ENCODE peak calls at places on chromosomes 5 and 9, in seven cellular contexts. Z is pancreas, U is AG09309, F is epithelial cell of esophagus, P is cardiac muscle cell, C is fibroblast of lung, D is GM12878. E is an unnamed sample.

GRCh38 chr9:69495331-69495730 is 170.3 kb downstream of the ENTREP1 start:
- DNase-seq in U (no peak), P (peak; percentile 27), F (no peak), Z (no peak), D (no peak), C (no peak), E (no peak)

GRCh38 chr5:16431482-16431881 is 34.1 kb downstream of the ZNF622 start:
- DNase-seq in F (no peak), C (no peak), P (no peak), U (no peak), Z (no peak), D (no peak), E (no peak)

GRCh38 chr9:71729816-71730526 is 38.3 kb downstream of the CEMIP2 start:
- DNase-seq in U (no peak), C (no peak), Z (no peak), D (no peak), F (peak; percentile 57), P (no peak), E (no peak)

GRCh38 chr9:4555251-4555650 is 65.0 kb downstream of the SLC1A1 start:
- DNase-seq in D (no peak), Z (no peak), C (no peak), P (no peak), F (peak; percentile 17), U (no peak), E (no peak)

GRCh38 chr9:14511452-14511851 is 181.8 kb downstream of the ZDHHC21 start:
- DNase-seq in D (no peak), F (peak; percentile 36), U (no peak), C (peak; percentile 4), Z (no peak), P (no peak), E (no peak)

GRCh38 chr9:129422843-129423700 is 197.8 kb downstream of the C9orf50 start:
- DNase-seq in D (no peak), Z (no peak), F (peak; percentile 19), C (peak; percentile 21), P (no peak), U (no peak), E (no peak)

GRCh38 chr9:119375892-119376291 is 6.7 kb upstream of the BRINP1 start:
- DNase-seq in F (peak; percentile 33), D (no peak), U (no peak), P (peak; percentile 72), C (no peak), Z (no peak), E (peak; percentile 27)

GRCh38 chr5:143135832-143136551 is 267.5 kb downstream of the NR3C1 start:
- DNase-seq in P (peak; percentile 67), U (no peak), Z (no peak), F (no peak), D (no peak), C (no peak), E (no peak)

GRCh38 chr5:157280927-157281326 is 15.0 kb downstream of the CYFIP2 start:
- DNase-seq in F (peak; percentile 81), U (peak; percentile 57), D (no peak), C (peak; percentile 45), Z (no peak), P (no peak), E (no peak)

GRCh38 chr5:147445951-147446350 is 63.9 kb downstream of the DPYSL3 start:
- DNase-seq in C (no peak), F (no peak), D (no peak), U (no peak), P (no peak), Z (no peak), E (no peak)

GRCh38 chr9:123478967-123479602 is 123.1 kb downstream of the CRB2 start:
- DNase-seq in P (peak; percentile 77), C (no peak), U (no peak), D (no peak), Z (no peak), F (no peak), E (no peak)

GRCh38 chr5:131254741-131255140 is 9.1 kb upstream of the CDC42SE2 start:
- DNase-seq in U (no peak), Z (no peak), D (no peak), F (no peak), P (no peak), C (no peak), E (no peak)

GRCh38 chr5:53552561-53552960 is 7.9 kb upstream of the NDUFS4 start:
- DNase-seq in C (no peak), U (no peak), F (no peak), P (no peak), D (no peak), Z (no peak), E (no peak)

GRCh38 chr5:139215176-139215975 is 17.2 kb upstream of the SIL1 start:
- DNase-seq in D (no peak), U (no peak), P (no peak), Z (no peak), F (no peak), C (no peak), E (no peak)

GRCh38 chr5:16617272-16617973 is 626 bp upstream of the RETREG1 start:
- DNase-seq in C (no peak), F (no peak), Z (no peak), D (no peak), U (no peak), P (no peak), E (no peak)

GRCh38 chr9:4277531-4277991 is 22.3 kb downstream of the GLIS3 start:
- DNase-seq in C (no peak), P (no peak), F (peak; percentile 46), U (no peak), D (no peak), Z (no peak), E (no peak)

GRCh38 chr9:118940477-118940876 is 428.8 kb downstream of the BRINP1 start:
- DNase-seq in C (no peak), F (no peak), U (no peak), P (no peak), Z (no peak), D (no peak), E (no peak)

GRCh38 chr5:116576043-116576713 is 1.6 kb upstream of the SEMA6A start:
- DNase-seq in P (peak; percentile 87), C (peak; percentile 68), D (no peak), U (peak; percentile 2), Z (peak; percentile 63), F (peak; percentile 77), E (peak; percentile 90)

GRCh38 chr5:20291766-20292165 is 303.8 kb upstream of the CDH18 start:
- DNase-seq in D (no peak), U (no peak), Z (no peak), P (no peak), F (no peak), C (no peak), E (no peak)

GRCh38 chr9:21558079-21558478 is 76.0 kb upstream of the IFNE start:
- DNase-seq in Z (no peak), P (no peak), D (no peak), C (peak; percentile 50), U (no peak), F (no peak), E (no peak)

GRCh38 chr9:21558627-21559401 is 76.7 kb upstream of the IFNE start:
- DNase-seq in Z (no peak), F (peak; percentile 39), U (no peak), P (no peak), D (no peak), C (peak; percentile 69), E (no peak)

GRCh38 chr9:21560281-21560745 is 78.2 kb upstream of the IFNE start:
- DNase-seq in U (no peak), P (no peak), C (peak; percentile 28), D (no peak), Z (no peak), F (no peak), E (no peak)

GRCh38 chr9:21561502-21561901 is 79.4 kb upstream of the IFNE start:
- DNase-seq in Z (no peak), U (no peak), F (no peak), D (no peak), P (no peak), C (no peak), E (no peak)

GRCh38 chr9:21559402-21560280 is 77.5 kb upstream of the IFNE start:
- DNase-seq in C (peak; percentile 66), F (peak; percentile 84), D (no peak), P (peak; percentile 64), U (no peak), Z (peak; percentile 31), E (peak; percentile 16)
- H3K4me3 ChIP-seq in C (peak overlapping the region; percentile 97), F (peak overlapping the region; percentile 89), D (peak overlapping the region; percentile 41), P (peak overlapping the region; percentile 73), U (peak overlapping the region; percentile 89), Z (peak overlapping the region; percentile 37), E (peak overlapping the region; percentile 18)

GRCh38 chr5:2110934-2111462 is 228.3 kb upstream of the IRX4 start:
- DNase-seq in C (no peak), D (no peak), P (no peak), F (no peak), Z (no peak), U (no peak), E (no peak)

GRCh38 chr5:2112128-2112808 is 229.5 kb upstream of the IRX4 start:
- DNase-seq in U (no peak), P (no peak), F (no peak), D (no peak), Z (no peak), C (no peak), E (no peak)

GRCh38 chr5:2109566-2109965 is 226.8 kb upstream of the IRX4 start:
- DNase-seq in P (no peak), U (no peak), D (no peak), F (no peak), Z (no peak), C (peak; percentile 43), E (no peak)

GRCh38 chr5:2111569-2112105 is 228.9 kb upstream of the IRX4 start:
- DNase-seq in D (no peak), C (no peak), Z (no peak), U (no peak), P (no peak), F (no peak), E (no peak)

DNA sequence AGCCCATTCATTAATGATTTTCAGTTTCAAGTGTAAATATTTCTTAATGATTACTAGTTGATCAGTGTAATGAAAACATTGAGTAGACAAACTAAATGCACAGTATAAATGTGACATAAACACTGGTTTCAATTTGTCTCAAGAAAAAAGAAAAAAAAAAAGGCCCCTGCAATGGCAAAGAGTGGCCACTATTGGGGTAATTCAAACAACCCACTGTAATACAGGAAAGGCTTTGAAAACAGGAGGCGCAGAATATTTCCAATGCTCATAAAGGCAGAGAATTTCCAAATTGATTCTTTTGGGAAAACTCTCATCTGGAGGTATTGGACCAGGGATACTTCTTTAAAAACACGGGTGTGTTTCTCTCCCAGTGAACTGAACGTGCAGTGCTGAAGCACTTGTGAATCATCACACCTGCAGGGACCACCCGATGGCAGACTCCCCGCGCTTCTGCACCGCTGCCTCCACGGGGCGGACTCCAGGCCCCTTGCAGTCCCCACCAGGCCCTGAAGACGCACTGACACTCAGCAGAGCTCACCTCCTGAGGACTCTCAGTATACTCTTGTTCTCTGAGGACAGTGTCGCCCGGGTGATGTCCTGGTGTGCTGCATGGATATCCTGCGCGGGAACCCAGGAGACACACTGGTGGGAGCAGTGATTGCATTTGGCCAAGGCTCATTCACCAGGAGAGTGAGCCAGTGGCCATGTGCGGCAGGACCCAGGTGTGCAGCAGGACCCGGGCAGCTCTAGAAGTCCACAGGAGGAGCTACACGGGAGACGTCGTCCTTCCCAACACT is 227.6 kb upstream of the IRX4 start:
- DNase-seq in Z (no peak), C (no peak), D (no peak), U (no peak), P (no peak), F (no peak), E (no peak)
- TF ChIP-seq CTCF in Z (no peak), C (no peak), D (no peak), U (no peak), P (no peak), F (no peak), E (no peak)

GRCh38 chr5:173324115-173325001 is 3.9 kb downstream of the STC2 start:
- DNase-seq in C (peak; percentile 97), P (no peak), F (no peak), U (no peak), Z (peak; percentile 90), D (no peak), E (peak; percentile 74)
- H3K4me3 ChIP-seq in C (peak overlapping the region; percentile 1), P (no peak overlapping the region), F (no peak overlapping the region), U (peak overlapping the region; percentile 91), Z (no peak overlapping the region), D (peak overlapping the region; percentile 15), E (peak overlapping the region; percentile 90)

GRCh38 chr5:91190333-91190680 is 192.8 kb downstream of the ARRDC3 start:
- DNase-seq in F (no peak), D (no peak), U (no peak), Z (no peak), C (no peak), P (no peak), E (peak; percentile 36)
- TF ChIP-seq CTCF in F (no peak), D (no peak), U (no peak), Z (no peak), C (no peak), P (no peak), E (no peak)